ENCODE peak calls at places on chromosomes 13 and 19, in eight cellular contexts. O is substantia nigra; D is astrocyte of the spinal cord; R is neural progenitor cell; H is sigmoid colon; P is NCI-H345; F is stimulated activated CD8-positive, alpha-beta memory T cell treated with anti-CD3 and anti-CD28 coated beads, Interleukin-12 subunit alpha, Interleukin-12 subunit beta, amount 100 ng/mL, for 4 hours; L is omental fat pad. V is an unnamed sample.

GRCh38 chr19:47035127-47035494 is 13.3 kb downstream of the TMEM160 start:
- DNase-seq in O (no peak), D (no peak), R (peak), H (no peak), P (no peak), F (no peak), L (no peak), V (no peak)

GRCh38 chr13:113413898-113414282 is 39.4 kb downstream of the ADPRHL1 start:
- DNase-seq in O (peak), D (no peak), R (peak), H (peak), P (no peak), F (no peak), L (no peak), V (no peak)

GRCh38 chr19:10694706-10695105 is 6.5 kb upstream of the QTRT1 start:
- DNase-seq in O (no peak), D (no peak), R (no peak), H (no peak), P (no peak), F (no peak), L (no peak), V (no peak)

GRCh38 chr13:48221301-48222190 is 11.5 kb upstream of the ITM2B start:
- DNase-seq in O (no peak), D (no peak), R (no peak), H (peak), P (no peak), F (no peak), L (no peak), V (no peak)

GRCh38 chr19:2551864-2552185 is 75.9 kb downstream of the GADD45B start:
- DNase-seq in O (no peak), D (no peak), R (no peak), H (no peak), P (no peak), F (no peak), L (no peak), V (no peak)

GRCh38 chr19:13314761-13315160 is 164.6 kb downstream of the IER2 start:
- DNase-seq in O (no peak), D (no peak), R (no peak), H (no peak), P (no peak), F (no peak), L (no peak), V (no peak)

GRCh38 chr13:44271915-44272341 is 101.7 kb upstream of the SERP2 start:
- DNase-seq in O (peak), D (peak), R (no peak), H (peak), P (no peak), F (no peak), L (no peak), V (no peak)

GRCh38 chr19:7909471-7910067 is 5.1 kb upstream of the TGFBR3L start:
- DNase-seq in O (no peak), D (no peak), R (no peak), H (no peak), P (no peak), F (no peak), L (no peak), V (no peak)

GRCh38 chr19:48415395-48415794 is 21.9 kb downstream of the GRIN2D start:
- DNase-seq in O (peak), D (peak), R (peak), H (peak), P (peak), F (peak), L (peak), V (no peak)

GRCh38 chr19:19053508-19054314 is 10.1 kb upstream of the SLC25A42 start:
- DNase-seq in O (peak), D (peak), R (peak), H (peak), P (peak), F (peak), L (no peak), V (no peak)

GRCh38 chr13:21616205-21616604 is 12.2 kb upstream of the MICU2 start:
- DNase-seq in O (no peak), D (no peak), R (no peak), H (no peak), P (no peak), F (no peak), L (no peak), V (no peak)

GRCh38 chr13:30303269-30303668 is 4.1 kb downstream of the KATNAL1 start:
- DNase-seq in O (no peak), D (no peak), R (no peak), H (no peak), P (no peak), F (no peak), L (no peak), V (no peak)

GRCh38 chr13:35917252-35917941 is 213.8 kb downstream of the DCLK1 start:
- DNase-seq in O (no peak), D (peak), R (no peak), H (no peak), P (no peak), F (no peak), L (no peak), V (no peak)

GRCh38 chr19:57338798-57339378 is 12.2 kb upstream of the ZNF304 start:
- DNase-seq in O (no peak), D (no peak), R (no peak), H (no peak), P (no peak), F (no peak), L (no peak), V (no peak)

GRCh38 chr13:97967226-97967625 is 13.8 kb downstream of the IPO5 start:
- DNase-seq in O (no peak), D (no peak), R (no peak), H (no peak), P (no peak), F (no peak), L (no peak), V (no peak)

GRCh38 chr19:40549007-40549708 is 27.5 kb upstream of the SHKBP1 start:
- DNase-seq in O (no peak), D (peak), R (peak), H (peak), P (peak), F (peak), L (peak), V (no peak)

GRCh38 chr13:76848596-76848995 is 37.6 kb downstream of the KCTD12 start:
- DNase-seq in O (no peak), D (no peak), R (no peak), H (peak), P (no peak), F (no peak), L (no peak), V (no peak)

GRCh38 chr13:36674337-36675212 is 755 bp downstream of the SERTM1 start:
- DNase-seq in O (no peak), D (no peak), R (peak), H (no peak), P (no peak), F (no peak), L (no peak), V (no peak)

GRCh38 chr13:101343128-101343787 is 73.0 kb downstream of the NALCN start:
- DNase-seq in O (no peak), D (no peak), R (no peak), H (no peak), P (no peak), F (no peak), L (no peak), V (no peak)

GRCh38 chr19:30062331-30063183 is 120.5 kb downstream of the URI1 start:
- DNase-seq in O (no peak), D (no peak), R (no peak), H (no peak), P (no peak), F (no peak), L (no peak), V (no peak)

GRCh38 chr19:5994407-5995165 is 16.6 kb upstream of the RANBP3 start:
- DNase-seq in O (no peak), D (no peak), R (no peak), H (no peak), P (no peak), F (no peak), L (no peak), V (no peak)

GRCh38 chr13:99086869-99087129 is 108.9 kb upstream of the DOCK9 start:
- DNase-seq in O (no peak), D (no peak), R (no peak), H (peak), P (no peak), F (no peak), L (no peak), V (no peak)

GRCh38 chr19:16328824-16329482 is 4.3 kb downstream of the KLF2 start:
- DNase-seq in O (no peak), D (peak), R (no peak), H (no peak), P (no peak), F (peak), L (no peak), V (no peak)

GRCh38 chr19:19444694-19445155 is 39.2 kb downstream of the GATAD2A start:
- DNase-seq in O (no peak), D (no peak), R (no peak), H (no peak), P (no peak), F (no peak), L (no peak), V (no peak)

GRCh38 chr19:23531231-23531790 is 136.0 kb upstream of the ZNF91 start:
- DNase-seq in O (no peak), D (no peak), R (no peak), H (no peak), P (no peak), F (no peak), L (no peak), V (no peak)

V was measured in amniotic stem cell.